ENCODE peak calls at places on chromosomes 12 and 14, in nine cellular contexts. L is cardiac muscle cell; I is heart right ventricle; D is H9; Z is gastrocnemius medialis; Q is CD8-positive, alpha-beta T cell; B is lower lobe of right lung; W is heart left ventricle; J is vagina. A is an unnamed sample.
A peak's percentile ranks its signal among the peaks of the same experiment; 100 is the strongest.

GRCh38 chr12:99131761-99132199 is 486.7 kb downstream of the APAF1 start:
- DNase-seq in L (peak; percentile 60), I (peak; percentile 70), D (peak; percentile 89), Z (no peak), Q (no peak), B (peak; percentile 46), W (peak; percentile 66), J (no peak), A (no peak)

GRCh38 chr12:121801601-121802484 is 2.0 kb upstream of the SETD1B start:
- DNase-seq in L (peak; percentile 77), I (no peak), D (peak; percentile 32), Z (no peak), Q (peak; percentile 67), B (no peak), W (peak; percentile 35), J (no peak), A (no peak)

GRCh38 chr14:83483063-83483462 is 1949.4 kb upstream of the SEL1L start:
- DNase-seq in L (peak; percentile 28), I (no peak), D (no peak), Z (no peak), Q (no peak), B (no peak), W (no peak), J (no peak), A (no peak)

GRCh38 chr12:89238593-89238992 is 113.7 kb downstream of the DUSP6 start:
- DNase-seq in L (no peak), I (peak; percentile 60), D (no peak), Z (peak; percentile 4), Q (no peak), B (no peak), W (peak; percentile 55), J (no peak), A (no peak)

GRCh38 chr14:104799657-104800599 is 973 bp upstream of the ZBTB42 start:
- DNase-seq in L (peak; percentile 85), I (peak; percentile 90), D (peak; percentile 77), Z (peak; percentile 68), Q (peak; percentile 83), B (peak; percentile 94), W (peak; percentile 93), J (no peak), A (peak; percentile 58)

GRCh38 chr12:84276215-84276614 is 636.4 kb downstream of the SLC6A15 start:
- DNase-seq in L (no peak), I (no peak), D (no peak), Z (no peak), Q (no peak), B (no peak), W (no peak), J (no peak), A (no peak)

GRCh38 chr14:21796912-21797311 is 123.3 kb upstream of the OR4E1 start:
- DNase-seq in L (peak; percentile 2), I (no peak), D (peak; percentile 50), Z (no peak), Q (peak; percentile 6), B (no peak), W (no peak), J (no peak), A (no peak)

GRCh38 chr12:121942145-121942718 is 23.8 kb downstream of the CFAP251 start:
- DNase-seq in L (peak; percentile 82), I (no peak), D (no peak), Z (no peak), Q (no peak), B (no peak), W (no peak), J (no peak), A (no peak)

GRCh38 chr12:13947237-13947945 is 34.0 kb downstream of the GRIN2B start:
- DNase-seq in L (no peak), I (no peak), D (no peak), Z (no peak), Q (no peak), B (no peak), W (no peak), J (no peak), A (no peak)

GRCh38 chr12:93741741-93742085 is 64.5 kb downstream of the CRADD start:
- DNase-seq in L (peak; percentile 33), I (no peak), D (peak; percentile 88), Z (no peak), Q (no peak), B (no peak), W (no peak), J (no peak), A (no peak)

GRCh38 chr12:132131229-132131628 is 12.9 kb downstream of the DDX51 start:
- DNase-seq in L (no peak), I (no peak), D (no peak), Z (no peak), Q (no peak), B (no peak), W (no peak), J (no peak), A (no peak)

GRCh38 chr12:59650594-59651229 is 54.9 kb downstream of the SLC16A7 start:
- DNase-seq in L (peak; percentile 40), I (no peak), D (no peak), Z (no peak), Q (no peak), B (no peak), W (no peak), J (no peak), A (no peak)

GRCh38 chr12:80877706-80878384 is 59.9 kb downstream of the LIN7A start:
- DNase-seq in L (no peak), I (no peak), D (no peak), Z (no peak), Q (no peak), B (no peak), W (no peak), J (no peak), A (no peak)

GRCh38 chr14:100764716-100765115 is 38.0 kb downstream of the DLK1 start:
- DNase-seq in L (no peak), I (no peak), D (no peak), Z (no peak), Q (no peak), B (no peak), W (no peak), J (no peak), A (no peak)

GRCh38 chr14:87815121-87815520 is 177.9 kb downstream of the GALC start:
- DNase-seq in L (no peak), I (no peak), D (no peak), Z (no peak), Q (no peak), B (no peak), W (no peak), J (no peak), A (no peak)

GRCh38 chr14:99134333-99135046 is 137.5 kb downstream of the BCL11B start:
- DNase-seq in L (no peak), I (no peak), D (no peak), Z (no peak), Q (no peak), B (no peak), W (no peak), J (peak; percentile 85), A (no peak)

GRCh38 chr14:94237983-94238382 is 55.1 kb downstream of the SERPINA10 start:
- DNase-seq in L (no peak), I (no peak), D (no peak), Z (no peak), Q (no peak), B (no peak), W (no peak), J (no peak), A (no peak)

GRCh38 chr14:101709962-101710891 is 51.3 kb upstream of the PPP2R5C start:
- DNase-seq in L (no peak), I (no peak), D (peak; percentile 88), Z (no peak), Q (no peak), B (no peak), W (no peak), J (no peak), A (no peak)

GRCh38 chr14:36771256-36771655 is 109.6 kb downstream of the PAX9 start:
- DNase-seq in L (no peak), I (no peak), D (no peak), Z (no peak), Q (no peak), B (no peak), W (no peak), J (no peak), A (no peak)

GRCh38 chr12:123912415-123913385 is 59.9 kb downstream of the CCDC92 start:
- DNase-seq in L (peak; percentile 39), I (no peak), D (no peak), Z (no peak), Q (no peak), B (no peak), W (no peak), J (no peak), A (no peak)

DNA sequence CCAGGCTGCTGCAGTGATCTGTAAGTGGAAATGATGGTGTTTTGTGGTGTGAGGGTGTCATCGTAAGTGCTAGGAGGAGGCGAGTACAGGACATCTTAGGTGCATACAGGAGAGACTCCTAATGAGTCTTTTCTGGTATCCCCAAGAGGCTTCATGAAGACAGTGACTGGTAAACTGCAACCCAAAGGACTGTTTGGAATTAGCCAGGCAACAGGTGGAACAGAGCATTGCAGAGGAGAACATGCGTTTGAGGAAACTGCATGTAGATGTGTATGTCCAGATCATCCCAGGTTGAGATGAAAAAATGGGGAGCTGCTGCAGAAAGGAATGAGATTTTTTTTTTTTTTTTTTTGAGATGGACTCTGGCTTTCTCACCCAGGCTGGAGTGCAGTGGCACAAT is 5.4 kb downstream of the ACAD10 start:
- DNase-seq in L (no peak), I (no peak), D (no peak), Z (no peak), Q (no peak), B (no peak), W (no peak), J (no peak), A (no peak)
- H3K27ac ChIP-seq in L (no peak overlapping the region), I (no peak overlapping the region), D (no peak overlapping the region), Z (no peak overlapping the region), Q (no peak overlapping the region), B (no peak overlapping the region), W (no peak overlapping the region), J (no peak overlapping the region), A (no peak overlapping the region)

GRCh38 chr14:41609704-41610183 is 3.1 kb downstream of the LRFN5 start:
- DNase-seq in L (peak; percentile 70), I (peak; percentile 29), D (peak; percentile 88), Z (no peak), Q (no peak), B (no peak), W (peak; percentile 68), J (peak; percentile 88), A (no peak)
- TF ChIP-seq CTCF in L (peak; percentile 43), I (peak; percentile 26), D (peak; percentile 61), Z (no peak), Q (no peak), B (peak; percentile 16), W (no peak), J (peak; percentile 37), A (no peak)

DNA sequence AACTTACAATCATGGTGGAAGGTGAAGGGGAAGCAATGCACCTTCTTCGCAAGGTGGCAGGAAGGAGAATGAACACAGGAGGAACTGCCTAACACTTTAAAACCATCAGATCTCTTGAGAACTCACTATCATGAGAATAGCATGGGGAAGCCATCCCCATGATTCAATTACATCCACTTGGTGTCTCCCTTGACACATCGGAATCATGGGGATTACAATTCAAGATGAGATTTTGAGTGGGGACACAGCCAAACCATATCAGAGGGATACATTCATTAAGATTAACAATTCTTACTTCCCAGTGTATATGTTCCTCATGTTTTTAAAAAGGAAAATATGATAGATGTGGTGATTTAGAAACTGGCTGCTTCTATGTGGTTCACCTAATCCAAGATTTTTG is 117.9 kb downstream of the PDE3A start:
- DNase-seq in L (peak; percentile 51), I (no peak), D (no peak), Z (no peak), Q (no peak), B (no peak), W (no peak), J (no peak), A (no peak)
- H3K27ac ChIP-seq in L (no peak overlapping the region), I (no peak overlapping the region), D (no peak overlapping the region), Z (no peak overlapping the region), Q (no peak overlapping the region), B (no peak overlapping the region), W (no peak overlapping the region), J (no peak overlapping the region), A (no peak overlapping the region)

GRCh38 chr14:77213657-77214016 is 32.0 kb downstream of the TMEM63C start:
- DNase-seq in L (no peak), I (no peak), D (no peak), Z (no peak), Q (no peak), B (no peak), W (no peak), J (no peak), A (no peak)
- TF ChIP-seq CTCF in L (no peak), I (no peak), D (no peak), Z (no peak), Q (no peak), B (no peak), W (no peak), J (no peak), A (no peak)